ENCODE peak calls at places on chromosomes 1 and 21, in six cellular contexts. P, S, Q, R, M and V are unnamed samples.

GRCh38 chr1:22218618-22219250 is 75.8 kb upstream of the WNT4 start:
- DNase-seq in P (no peak), S (no peak), Q (no peak), R (no peak), M (no peak), V (no peak)

GRCh38 chr1:21509351-21510112 is at the start of gene ALPL:
- DNase-seq in P (no peak), S (no peak), Q (no peak), R (no peak), M (no peak), V (no peak)

GRCh38 chr21:33817663-33818433 is 97.8 kb downstream of the ATP5PO start:
- DNase-seq in P (no peak), S (no peak), Q (no peak), R (no peak), M (no peak), V (no peak)

GRCh38 chr1:109499661-109500536 is 6.0 kb downstream of the CYB561D1 start:
- DNase-seq in P (no peak), S (peak), Q (no peak), R (no peak), M (no peak), V (no peak)

GRCh38 chr1:93672069-93672468 is 9.6 kb downstream of the BCAR3 start:
- DNase-seq in P (no peak), S (peak), Q (peak), R (peak), M (no peak), V (no peak)

GRCh38 chr1:33814166-33814565 is 49.7 kb upstream of the HMGB4 start:
- DNase-seq in P (no peak), S (no peak), Q (no peak), R (no peak), M (no peak), V (no peak)

GRCh38 chr21:43609501-43610340 is 49.6 kb downstream of the HSF2BP start:
- DNase-seq in P (no peak), S (peak), Q (no peak), R (peak), M (no peak), V (no peak)

GRCh38 chr1:36320291-36320758 is 3.1 kb downstream of the EVA1B start:
- DNase-seq in P (no peak), S (no peak), Q (no peak), R (no peak), M (no peak), V (no peak)

GRCh38 chr1:19439464-19440171 is 45.7 kb downstream of the CAPZB start:
- DNase-seq in P (no peak), S (no peak), Q (no peak), R (no peak), M (no peak), V (no peak)

GRCh38 chr1:79848316-79848715 is 841.8 kb upstream of the ADGRL4 start:
- DNase-seq in P (no peak), S (no peak), Q (no peak), R (no peak), M (no peak), V (no peak)

GRCh38 chr1:105004515-105004914 is 1254.8 kb downstream of the AMY1C start:
- DNase-seq in P (no peak), S (no peak), Q (no peak), R (no peak), M (no peak), V (no peak)

GRCh38 chr1:30353637-30354036 is 369.7 kb downstream of the MATN1 start:
- DNase-seq in P (no peak), S (no peak), Q (no peak), R (no peak), M (no peak), V (no peak)
- TF ChIP-seq CTCF in P (peak), S (no peak), Q (no peak), R (no peak), M (no peak), V (peak)

DNA sequence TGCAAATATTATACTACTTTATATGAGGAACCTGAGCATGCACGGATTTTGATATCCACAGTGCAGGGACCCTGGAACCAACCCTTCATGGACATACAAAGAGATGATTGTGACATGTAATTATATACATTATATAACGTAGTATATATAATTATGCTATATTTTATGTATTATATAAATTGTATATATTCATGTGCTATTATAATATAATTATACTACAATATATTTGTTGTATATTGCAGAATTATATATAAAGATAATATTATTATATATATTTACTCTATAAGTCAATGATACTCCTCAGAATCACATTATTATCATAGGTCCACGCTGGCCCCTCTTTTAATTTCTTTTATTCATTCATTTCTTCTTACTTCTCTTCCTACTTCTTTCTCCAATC is 70.9 kb downstream of the TNFSF18 start:
- DNase-seq in P (no peak), S (no peak), Q (no peak), R (no peak), M (no peak), V (no peak)
- TF ChIP-seq CTCF in P (no peak), S (no peak), Q (no peak), R (no peak), M (no peak), V (no peak)

GRCh38 chr1:230068952-230069684 is 2.1 kb downstream of the GALNT2 start:
- DNase-seq in P (peak), S (peak), Q (no peak), R (no peak), M (no peak), V (no peak)
- TF ChIP-seq CTCF in P (no peak), S (no peak), Q (no peak), R (no peak), M (no peak), V (no peak)

GRCh38 chr1:156691216-156691615 is 14.0 kb upstream of the NES start:
- DNase-seq in P (no peak), S (no peak), Q (no peak), R (no peak), M (no peak), V (no peak)

GRCh38 chr1:156690673-156691032 is 13.4 kb upstream of the NES start:
- DNase-seq in P (no peak), S (no peak), Q (no peak), R (no peak), M (no peak), V (no peak)

GRCh38 chr1:156692958-156693857 is 12.2 kb downstream of the CRABP2 start:
- DNase-seq in P (peak), S (no peak), Q (no peak), R (no peak), M (no peak), V (no peak)

GRCh38 chr1:156692409-156692957 is 12.9 kb downstream of the CRABP2 start:
- DNase-seq in P (peak), S (no peak), Q (no peak), R (no peak), M (no peak), V (no peak)

GRCh38 chr1:156691665-156692408 is 13.5 kb downstream of the CRABP2 start:
- DNase-seq in P (no peak), S (no peak), Q (no peak), R (no peak), M (no peak), V (no peak)
- TF ChIP-seq CTCF in P (no peak), S (no peak), Q (no peak), R (no peak), M (no peak), V (peak)

GRCh38 chr1:178330153-178330552 is 166.6 kb downstream of the CLEC20A start:
- DNase-seq in P (no peak), S (no peak), Q (no peak), R (no peak), M (no peak), V (no peak)

GRCh38 chr1:178324003-178324402 is 172.8 kb downstream of the CLEC20A start:
- DNase-seq in P (no peak), S (no peak), Q (no peak), R (no peak), M (no peak), V (no peak)

GRCh38 chr1:178330848-178331497 is 165.8 kb downstream of the CLEC20A start:
- DNase-seq in P (no peak), S (no peak), Q (no peak), R (no peak), M (no peak), V (no peak)

GRCh38 chr1:178323067-178323466 is 173.7 kb downstream of the CLEC20A start:
- DNase-seq in P (no peak), S (no peak), Q (no peak), R (no peak), M (no peak), V (no peak)

DNA sequence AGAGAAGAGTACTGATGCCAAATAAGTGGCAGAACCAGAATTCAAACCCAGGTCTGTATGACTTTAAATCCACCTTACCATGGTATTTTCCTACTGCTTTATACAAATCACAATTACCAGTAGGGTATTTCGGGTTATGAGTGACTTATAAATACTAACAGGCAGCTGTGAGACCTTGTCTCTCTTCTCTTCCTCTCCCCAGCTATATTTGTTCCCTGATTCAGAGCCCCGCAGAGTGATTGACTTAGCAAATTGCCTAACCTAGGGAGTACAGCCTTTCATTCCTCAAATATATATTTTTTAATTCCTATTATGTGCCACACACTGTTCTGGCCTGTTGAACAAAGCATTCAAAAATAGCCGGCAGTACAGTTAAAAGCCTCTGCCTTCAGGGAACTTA is 168.0 kb downstream of the CLEC20A start:
- DNase-seq in P (no peak), S (no peak), Q (no peak), R (no peak), M (no peak), V (no peak)
- TF ChIP-seq CTCF in P (no peak), S (no peak), Q (no peak), R (no peak), M (no peak), V (no peak)

GRCh38 chr1:224051086-224051406 is 62.9 kb upstream of the FBXO28 start:
- DNase-seq in P (no peak), S (no peak), Q (no peak), R (no peak), M (no peak), V (no peak)
- TF ChIP-seq CTCF in P (no peak), S (no peak), Q (no peak), R (no peak), M (no peak), V (no peak)

DNA sequence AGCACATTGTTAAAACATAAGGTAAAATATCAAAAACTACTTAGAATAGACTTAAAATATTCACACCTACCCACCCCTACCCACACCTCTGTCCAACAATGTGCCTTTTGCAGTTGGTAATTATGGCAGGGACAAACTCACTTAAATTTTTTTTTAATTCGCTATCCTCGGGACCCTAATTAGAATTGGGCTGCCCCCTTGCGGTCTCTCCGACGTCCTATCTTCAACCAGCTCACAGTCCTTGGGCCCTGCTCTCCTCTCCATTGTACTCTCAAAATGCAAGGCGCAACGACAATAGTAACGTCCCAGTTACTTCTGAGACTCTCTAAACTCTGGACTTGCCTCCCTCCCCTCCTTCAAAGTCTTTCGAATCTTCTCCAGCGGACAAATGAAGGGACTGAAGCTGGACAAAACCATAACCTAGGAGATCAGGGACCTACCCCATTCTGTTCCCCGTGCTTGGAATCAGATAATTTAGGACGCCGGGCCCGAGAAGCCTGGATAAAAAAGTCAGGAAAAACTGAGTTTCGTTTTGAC is 1.1 kb upstream of the CIART start:
- DNase-seq in P (peak), S (peak), Q (peak), R (peak), M (peak), V (no peak)
- TF ChIP-seq CTCF in P (peak), S (peak), Q (peak), R (peak), M (peak), V (peak)

GRCh38 chr1:199243423-199244061 is 604.7 kb downstream of the PTPRC start:
- DNase-seq in P (no peak), S (peak), Q (peak), R (peak), M (no peak), V (no peak)
- TF ChIP-seq CTCF in P (no peak), S (peak), Q (peak), R (peak), M (no peak), V (peak)